ENCODE peak calls at places on chromosome 6, in six cellular contexts. N is T-helper 1 cell, T is brain microvascular endothelial cell, H is AG04449, F is NCI-H748 treated with DMSO at 0.1 percent for 48 hours, J is iris pigment epithelial cell. Y is an unnamed sample.

GRCh38 chr6:13716955-13717295 is 5.3 kb upstream of the RANBP9 start:
- DNase-seq in N (no peak), J (no peak), T (no peak), H (no peak), F (no peak), Y (no peak)

GRCh38 chr6:72616406-72617015 is 5.4 kb upstream of the KCNQ5 start:
- DNase-seq in J (peak; percentile 50), H (no peak), T (no peak), N (no peak), F (no peak), Y (no peak)

GRCh38 chr6:87250019-87250418 is 72.4 kb upstream of the SMIM8 start:
- DNase-seq in N (no peak), T (no peak), H (no peak), F (no peak), J (no peak), Y (no peak)

GRCh38 chr6:108565893-108566292 is 5.2 kb downstream of the FOXO3 start:
- DNase-seq in T (no peak), F (no peak), H (no peak), N (no peak), J (peak; percentile 84), Y (no peak)

GRCh38 chr6:36095497-36096391 is 34.6 kb upstream of the MAPK13 start:
- DNase-seq in F (no peak), T (no peak), N (no peak), J (no peak), H (no peak), Y (no peak)

GRCh38 chr6:79777713-79778579 is 146.8 kb downstream of the SH3BGRL2 start:
- DNase-seq in H (no peak), J (peak; percentile 56), F (peak; percentile 78), T (peak; percentile 50), N (peak; percentile 73), Y (peak; percentile 63)

GRCh38 chr6:28446818-28447511 is 3.7 kb upstream of the ZSCAN23 start:
- DNase-seq in F (no peak), T (peak; percentile 3), J (peak; percentile 7), H (no peak), N (no peak), Y (no peak)

GRCh38 chr6:43911625-43912577 is 141.9 kb downstream of the VEGFA start:
- DNase-seq in J (no peak), H (no peak), N (no peak), F (no peak), T (no peak), Y (no peak)

GRCh38 chr6:130457605-130458004 is 91.8 kb downstream of the TMEM200A start:
- DNase-seq in T (no peak), H (no peak), J (no peak), F (no peak), N (no peak), Y (no peak)

GRCh38 chr6:87078983-87079616 is 15.8 kb downstream of the CGA start:
- DNase-seq in F (peak; percentile 31), T (peak; percentile 74), N (peak; percentile 17), J (peak; percentile 67), H (no peak), Y (peak; percentile 29)

GRCh38 chr6:52304917-52305316 is 20.4 kb upstream of the MCM3 start:
- DNase-seq in J (peak; percentile 50), N (no peak), H (peak; percentile 3), T (no peak), F (no peak), Y (no peak)

GRCh38 chr6:29447670-29448069 is 8.6 kb downstream of the OR10C1 start:
- DNase-seq in J (peak; percentile 2), F (no peak), H (no peak), N (no peak), T (peak; percentile 41), Y (no peak)

GRCh38 chr6:39357998-39358686 is 35.6 kb upstream of the KCNK16 start:
- DNase-seq in H (no peak), T (peak; percentile 62), F (no peak), N (no peak), J (peak; percentile 77), Y (peak; percentile 84)

GRCh38 chr6:5214570-5215052 is 46.1 kb downstream of the LYRM4 start:
- DNase-seq in H (no peak), J (peak; percentile 58), T (peak; percentile 52), N (no peak), F (no peak), Y (no peak)

GRCh38 chr6:158213925-158214674 is 46.0 kb downstream of the GTF2H5 start:
- DNase-seq in T (peak; percentile 83), H (no peak), J (peak; percentile 84), F (peak; percentile 76), N (peak; percentile 27), Y (peak; percentile 58)

GRCh38 chr6:157597461-157598312 is 216.7 kb downstream of the ZDHHC14 start:
- DNase-seq in H (no peak), T (peak; percentile 13), J (no peak), F (no peak), N (no peak), Y (peak; percentile 9)

GRCh38 chr6:127188752-127189151 is 70.3 kb downstream of the RSPO3 start:
- DNase-seq in J (no peak), N (no peak), F (no peak), H (no peak), T (no peak), Y (no peak)

GRCh38 chr6:169312658-169313346 is 59.2 kb upstream of the THBS2 start:
- DNase-seq in F (no peak), N (no peak), J (no peak), T (no peak), H (no peak), Y (no peak)

GRCh38 chr6:150981669-150982068 is 116.2 kb downstream of the MTHFD1L start:
- DNase-seq in T (no peak), N (no peak), J (no peak), H (no peak), F (no peak), Y (no peak)

GRCh38 chr6:2632943-2633584 is 117.7 kb downstream of the MYLK4 start:
- DNase-seq in F (no peak), H (no peak), N (no peak), J (no peak), T (no peak), Y (no peak)

GRCh38 chr6:161439093-161439492 is 165.2 kb upstream of the AGPAT4 start:
- DNase-seq in N (no peak), F (peak; percentile 57), T (peak; percentile 93), H (peak; percentile 34), J (peak; percentile 82), Y (peak; percentile 64)

GRCh38 chr6:126631343-126631742 is 291.4 kb downstream of the CENPW start:
- DNase-seq in N (no peak), F (no peak), H (no peak), T (no peak), J (no peak), Y (no peak)

GRCh38 chr6:163460307-163460782 is 45.8 kb downstream of the QKI start:
- DNase-seq in J (peak; percentile 59), H (no peak), F (no peak), N (no peak), T (peak; percentile 35), Y (no peak)

GRCh38 chr6:107673076-107673494 is 151.0 kb downstream of the SCML4 start:
- DNase-seq in N (no peak), F (no peak), H (no peak), J (no peak), T (no peak), Y (no peak)

GRCh38 chr6:27495386-27496135 is 22.7 kb upstream of the ZNF184 start:
- DNase-seq in F (no peak), N (no peak), T (peak; percentile 92), J (peak; percentile 91), H (peak; percentile 74), Y (no peak)

GRCh38 chr6:108665495-108666196 is 104.9 kb downstream of the FOXO3 start:
- DNase-seq in J (no peak), H (no peak), F (no peak), T (no peak), N (no peak), Y (no peak)

GRCh38 chr6:121732641-121733040 is 297.2 kb downstream of the GJA1 start:
- DNase-seq in F (no peak), J (peak; percentile 81), N (no peak), T (peak; percentile 7), H (no peak), Y (no peak)

GRCh38 chr6:36053878-36054277 is 26.3 kb downstream of the MAPK14 start:
- DNase-seq in T (no peak), N (no peak), J (no peak), H (no peak), F (no peak), Y (no peak)

GRCh38 chr6:112502348-112503130 is 155.4 kb downstream of the RFPL4B start:
- DNase-seq in T (no peak), N (no peak), J (peak; percentile 29), H (no peak), F (no peak), Y (no peak)

GRCh38 chr6:166007349-166008263 is 160.0 kb downstream of the TBXT start:
- DNase-seq in J (peak; percentile 63), N (no peak), H (no peak), F (no peak), T (peak; percentile 79), Y (no peak)

GRCh38 chr6:52263709-52264320 is 19.5 kb upstream of the IL17F start:
- DNase-seq in N (peak; percentile 42), T (peak; percentile 47), H (peak; percentile 17), F (peak; percentile 47), J (peak; percentile 66), Y (peak; percentile 4)

GRCh38 chr6:168968228-168968627 is 285.4 kb downstream of the THBS2 start:
- DNase-seq in N (no peak), T (peak; percentile 60), F (peak; percentile 75), J (peak; percentile 78), H (peak; percentile 81), Y (peak; percentile 94)

GRCh38 chr6:17585766-17586502 is 14.2 kb upstream of the FAM8A1 start:
- DNase-seq in F (no peak), N (no peak), J (peak; percentile 9), T (no peak), H (no peak), Y (no peak)

GRCh38 chr6:150368762-150369161 is at the start of gene IYD:
- DNase-seq in F (no peak), N (no peak), T (no peak), H (no peak), J (no peak), Y (no peak)

GRCh38 chr6:150408842-150409241 is 40.0 kb downstream of the IYD start:
- DNase-seq in J (no peak), T (no peak), N (no peak), F (no peak), H (no peak), Y (no peak)